ENCODE peak calls at places on chromosomes 5 and 9, in six cellular contexts. One of them, this sample, is unnamed.

GRCh38 chr5:159083532-159083931 is 16.2 kb downstream of the EBF1 start:
- DNase-seq in transverse colon: no peak
- DNase-seq in ascending aorta: no peak
- DNase-seq in upper lobe of left lung: no peak
- DNase-seq in heart left ventricle: no peak
- DNase-seq in keratinocyte: no peak
- DNase-seq in this sample: no peak

GRCh38 chr5:59079622-59080620 is 497.0 kb downstream of the RAB3C start:
- DNase-seq in heart left ventricle: no peak
- DNase-seq in ascending aorta: no peak
- DNase-seq in upper lobe of left lung: no peak
- DNase-seq in keratinocyte: peak
- DNase-seq in transverse colon: no peak
- DNase-seq in this sample: no peak

GRCh38 chr5:166088389-166089039 is 2202.9 kb upstream of the WWC1 start:
- DNase-seq in transverse colon: no peak
- DNase-seq in keratinocyte: no peak
- DNase-seq in heart left ventricle: no peak
- DNase-seq in ascending aorta: no peak
- DNase-seq in upper lobe of left lung: no peak
- DNase-seq in this sample: no peak

GRCh38 chr5:154713615-154714125 is 41.5 kb upstream of the LARP1 start:
- DNase-seq in heart left ventricle: no peak
- DNase-seq in transverse colon: peak
- DNase-seq in ascending aorta: no peak
- DNase-seq in keratinocyte: no peak
- DNase-seq in upper lobe of left lung: no peak
- DNase-seq in this sample: no peak

GRCh38 chr9:12856608-12857007 is 81.8 kb downstream of the LURAP1L start:
- DNase-seq in keratinocyte: no peak
- DNase-seq in transverse colon: no peak
- DNase-seq in upper lobe of left lung: no peak
- DNase-seq in ascending aorta: no peak
- DNase-seq in heart left ventricle: no peak
- DNase-seq in this sample: no peak

GRCh38 chr9:106954974-106955850 is 92.2 kb downstream of the ZNF462 start:
- DNase-seq in upper lobe of left lung: no peak
- DNase-seq in keratinocyte: no peak
- DNase-seq in ascending aorta: no peak
- DNase-seq in heart left ventricle: no peak
- DNase-seq in transverse colon: no peak
- DNase-seq in this sample: no peak

GRCh38 chr5:87410941-87411340 is 1.8 kb downstream of the CCNH start:
- DNase-seq in transverse colon: no peak
- DNase-seq in upper lobe of left lung: no peak
- DNase-seq in heart left ventricle: no peak
- DNase-seq in ascending aorta: no peak
- DNase-seq in keratinocyte: no peak
- DNase-seq in this sample: no peak

GRCh38 chr5:1436036-1436435 is 9.2 kb downstream of the SLC6A3 start:
- DNase-seq in heart left ventricle: no peak
- DNase-seq in keratinocyte: no peak
- DNase-seq in ascending aorta: no peak
- DNase-seq in transverse colon: no peak
- DNase-seq in upper lobe of left lung: no peak
- DNase-seq in this sample: no peak

GRCh38 chr9:72006481-72006880 is 53.9 kb downstream of the C9orf57 start:
- DNase-seq in keratinocyte: no peak
- DNase-seq in upper lobe of left lung: no peak
- DNase-seq in transverse colon: no peak
- DNase-seq in ascending aorta: no peak
- DNase-seq in heart left ventricle: no peak
- DNase-seq in this sample: no peak

GRCh38 chr5:151094054-151094858 is 13.4 kb upstream of the TNIP1 start:
- DNase-seq in ascending aorta: peak
- DNase-seq in upper lobe of left lung: no peak
- DNase-seq in keratinocyte: no peak
- DNase-seq in transverse colon: peak
- DNase-seq in heart left ventricle: no peak
- DNase-seq in this sample: no peak

GRCh38 chr9:26685857-26686256 is 206.7 kb downstream of the CAAP1 start:
- DNase-seq in keratinocyte: no peak
- DNase-seq in heart left ventricle: no peak
- DNase-seq in transverse colon: no peak
- DNase-seq in upper lobe of left lung: no peak
- DNase-seq in ascending aorta: no peak
- DNase-seq in this sample: no peak

GRCh38 chr9:12813533-12813932 is 38.7 kb downstream of the LURAP1L start:
- DNase-seq in transverse colon: no peak
- DNase-seq in upper lobe of left lung: no peak
- DNase-seq in heart left ventricle: no peak
- DNase-seq in keratinocyte: no peak
- DNase-seq in ascending aorta: no peak
- DNase-seq in this sample: no peak

DNA sequence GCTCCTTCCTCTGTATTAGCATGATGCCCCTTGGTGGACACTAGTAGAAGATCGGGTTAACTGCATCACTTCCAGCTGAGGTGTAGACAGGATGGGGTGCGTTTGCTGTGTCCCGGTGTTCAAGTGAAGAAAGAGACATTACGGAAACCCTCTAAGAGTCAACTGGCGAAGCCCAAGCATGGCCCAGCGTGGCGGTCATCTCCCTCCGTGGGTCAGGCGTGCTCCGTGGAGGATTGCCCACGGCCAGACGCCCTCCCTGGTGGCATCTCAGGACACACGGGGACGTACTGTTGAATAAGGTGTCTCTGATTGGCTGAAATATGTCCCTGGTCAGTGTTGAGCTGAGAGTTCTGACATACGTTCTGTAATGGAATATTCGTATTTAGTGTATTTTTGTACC is 119.5 kb upstream of the CACNA1B start:
- DNase-seq in keratinocyte: no peak
- DNase-seq in ascending aorta: no peak
- DNase-seq in heart left ventricle: no peak
- DNase-seq in transverse colon: no peak
- DNase-seq in upper lobe of left lung: peak
- DNase-seq in this sample: no peak
- TF ChIP-seq CTCF in keratinocyte: no peak
- TF ChIP-seq CTCF in ascending aorta: no peak
- TF ChIP-seq CTCF in heart left ventricle: no peak
- TF ChIP-seq CTCF in transverse colon: no peak
- TF ChIP-seq CTCF in upper lobe of left lung: no peak
- TF ChIP-seq CTCF in this sample: no peak

GRCh38 chr5:60487466-60487865 is 212.5 kb downstream of the DEPDC1B start:
- DNase-seq in ascending aorta: no peak
- DNase-seq in transverse colon: no peak
- DNase-seq in keratinocyte: no peak
- DNase-seq in upper lobe of left lung: no peak
- DNase-seq in heart left ventricle: no peak
- DNase-seq in this sample: no peak
- H3K4me3 ChIP-seq in ascending aorta: peak
- H3K4me3 ChIP-seq in transverse colon: no peak
- H3K4me3 ChIP-seq in keratinocyte: no peak
- H3K4me3 ChIP-seq in upper lobe of left lung: no peak
- H3K4me3 ChIP-seq in heart left ventricle: no peak
- H3K4me3 ChIP-seq in this sample: no peak

DNA sequence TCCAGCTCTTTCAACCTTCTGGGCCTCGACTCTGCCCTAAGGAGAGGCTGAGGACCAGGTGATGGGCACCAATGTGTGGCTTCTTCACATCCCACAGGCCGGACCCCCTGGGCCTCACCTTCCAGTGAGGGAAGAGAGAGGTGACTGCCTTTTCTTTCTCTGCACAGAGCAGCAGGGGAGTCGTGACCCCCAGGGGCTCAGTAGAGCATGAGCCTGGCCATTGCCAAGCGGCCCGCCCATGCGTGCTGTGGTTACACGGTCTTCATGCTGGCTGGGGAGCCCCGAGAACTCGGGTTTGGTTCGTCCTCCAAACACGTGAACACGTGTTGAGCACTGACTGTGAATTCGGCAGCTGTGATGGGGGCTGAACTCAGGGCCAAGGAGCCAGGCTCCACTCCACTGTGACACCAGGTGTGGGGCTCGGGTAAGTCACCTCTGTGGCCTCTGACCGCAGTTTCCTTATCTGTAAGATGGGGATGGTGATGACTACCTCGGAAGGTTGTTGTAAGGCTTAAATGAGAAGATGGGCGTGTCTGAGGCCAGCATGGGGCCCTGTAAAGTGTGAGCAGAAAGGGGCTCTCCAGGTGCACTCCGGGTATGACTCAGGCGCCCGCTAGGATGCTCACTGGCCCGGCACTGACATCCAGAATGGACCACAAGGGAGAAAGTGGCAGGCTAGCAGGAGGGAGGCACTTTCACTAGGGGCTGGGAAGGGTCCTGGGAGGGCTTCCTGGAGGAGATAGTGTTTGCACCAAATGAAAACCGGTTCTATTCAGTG is 13.4 kb upstream of the GRHPR start:
- DNase-seq in transverse colon: peak
- DNase-seq in keratinocyte: no peak
- DNase-seq in upper lobe of left lung: peak
- DNase-seq in ascending aorta: no peak
- DNase-seq in heart left ventricle: no peak
- DNase-seq in this sample: no peak
- TF ChIP-seq CTCF in transverse colon: no peak
- TF ChIP-seq CTCF in keratinocyte: no peak
- TF ChIP-seq CTCF in upper lobe of left lung: no peak
- TF ChIP-seq CTCF in ascending aorta: no peak
- TF ChIP-seq CTCF in heart left ventricle: no peak
- TF ChIP-seq CTCF in this sample: no peak

GRCh38 chr5:124745367-124746251 is 830 bp downstream of the ZNF608 start:
- DNase-seq in heart left ventricle: no peak
- DNase-seq in upper lobe of left lung: no peak
- DNase-seq in keratinocyte: no peak
- DNase-seq in ascending aorta: no peak
- DNase-seq in transverse colon: no peak
- DNase-seq in this sample: peak
- H3K4me3 ChIP-seq in heart left ventricle: peak
- H3K4me3 ChIP-seq in upper lobe of left lung: peak
- H3K4me3 ChIP-seq in keratinocyte: peak
- H3K4me3 ChIP-seq in ascending aorta: peak
- H3K4me3 ChIP-seq in transverse colon: peak
- H3K4me3 ChIP-seq in this sample: peak

GRCh38 chr9:137722481-137722880 is 103.7 kb downstream of the EHMT1 start:
- DNase-seq in keratinocyte: no peak
- DNase-seq in upper lobe of left lung: peak
- DNase-seq in transverse colon: no peak
- DNase-seq in ascending aorta: no peak
- DNase-seq in heart left ventricle: no peak
- DNase-seq in this sample: no peak

GRCh38 chr9:137723396-137724113 is 104.8 kb downstream of the EHMT1 start:
- DNase-seq in ascending aorta: no peak
- DNase-seq in transverse colon: no peak
- DNase-seq in upper lobe of left lung: peak
- DNase-seq in keratinocyte: no peak
- DNase-seq in heart left ventricle: no peak
- DNase-seq in this sample: no peak

GRCh38 chr9:137721479-137721878 is 102.7 kb downstream of the EHMT1 start:
- DNase-seq in heart left ventricle: no peak
- DNase-seq in ascending aorta: no peak
- DNase-seq in transverse colon: no peak
- DNase-seq in upper lobe of left lung: no peak
- DNase-seq in keratinocyte: no peak
- DNase-seq in this sample: no peak

GRCh38 chr9:137720571-137721110 is 101.8 kb downstream of the EHMT1 start:
- DNase-seq in ascending aorta: no peak
- DNase-seq in upper lobe of left lung: no peak
- DNase-seq in heart left ventricle: no peak
- DNase-seq in transverse colon: no peak
- DNase-seq in keratinocyte: peak
- DNase-seq in this sample: no peak

GRCh38 chr9:137721899-137722298 is 103.1 kb downstream of the EHMT1 start:
- DNase-seq in ascending aorta: no peak
- DNase-seq in transverse colon: no peak
- DNase-seq in keratinocyte: no peak
- DNase-seq in upper lobe of left lung: no peak
- DNase-seq in heart left ventricle: no peak
- DNase-seq in this sample: no peak
- TF ChIP-seq CTCF in ascending aorta: no peak
- TF ChIP-seq CTCF in transverse colon: no peak
- TF ChIP-seq CTCF in keratinocyte: no peak
- TF ChIP-seq CTCF in upper lobe of left lung: no peak
- TF ChIP-seq CTCF in heart left ventricle: no peak
- TF ChIP-seq CTCF in this sample: no peak

DNA sequence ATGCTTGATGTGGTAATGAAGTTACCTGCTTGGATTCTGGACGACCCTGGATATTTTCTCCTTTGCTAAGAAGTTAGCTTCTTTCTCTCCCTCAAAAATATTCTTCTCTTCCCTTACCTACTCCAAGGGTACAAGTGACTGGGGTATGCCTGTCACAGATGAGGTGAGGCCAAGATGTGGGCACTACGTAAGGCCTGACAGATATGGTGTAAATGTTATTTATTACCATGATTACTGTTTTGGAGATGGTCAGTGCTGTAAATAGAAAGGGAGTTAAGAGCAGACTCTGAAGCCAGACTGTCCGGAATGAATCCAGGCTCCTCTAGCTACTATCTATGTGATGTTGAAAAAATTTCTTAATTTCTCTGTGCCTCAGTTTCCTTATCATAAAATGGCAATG is 1.1 kb upstream of the KIAA1958 start:
- DNase-seq in upper lobe of left lung: no peak
- DNase-seq in heart left ventricle: no peak
- DNase-seq in ascending aorta: no peak
- DNase-seq in transverse colon: no peak
- DNase-seq in keratinocyte: no peak
- DNase-seq in this sample: no peak
- H3K4me3 ChIP-seq in upper lobe of left lung: no peak
- H3K4me3 ChIP-seq in heart left ventricle: no peak
- H3K4me3 ChIP-seq in ascending aorta: peak
- H3K4me3 ChIP-seq in transverse colon: peak
- H3K4me3 ChIP-seq in keratinocyte: no peak
- H3K4me3 ChIP-seq in this sample: no peak

GRCh38 chr5:145237843-145238242 is 597.3 kb downstream of the PRELID2 start:
- DNase-seq in heart left ventricle: no peak
- DNase-seq in keratinocyte: no peak
- DNase-seq in transverse colon: peak
- DNase-seq in upper lobe of left lung: no peak
- DNase-seq in ascending aorta: no peak
- DNase-seq in this sample: no peak
- TF ChIP-seq CTCF in heart left ventricle: no peak
- TF ChIP-seq CTCF in keratinocyte: peak
- TF ChIP-seq CTCF in transverse colon: peak
- TF ChIP-seq CTCF in upper lobe of left lung: no peak
- TF ChIP-seq CTCF in ascending aorta: no peak
- TF ChIP-seq CTCF in this sample: no peak

DNA sequence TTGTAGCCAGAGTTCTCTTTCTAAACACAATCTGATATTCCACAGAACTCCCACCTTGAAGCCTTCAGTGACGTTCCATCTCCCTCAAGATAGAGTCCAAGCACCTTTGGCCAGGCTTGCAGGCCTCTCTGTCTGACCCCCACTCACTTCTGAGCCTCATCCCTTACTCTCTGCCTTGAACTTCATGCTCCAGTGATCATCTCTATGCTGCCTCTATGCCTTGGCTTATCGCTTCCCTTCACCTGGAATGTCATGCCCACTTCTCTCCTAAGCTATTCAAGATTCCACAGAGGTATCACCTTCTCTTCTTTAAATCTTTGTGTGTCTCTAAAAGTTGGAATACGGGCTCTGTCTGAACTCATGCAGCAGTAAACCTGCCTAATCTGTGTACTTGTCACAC is 9.0 kb downstream of the RPP25L start:
- DNase-seq in transverse colon: no peak
- DNase-seq in keratinocyte: no peak
- DNase-seq in ascending aorta: no peak
- DNase-seq in upper lobe of left lung: no peak
- DNase-seq in heart left ventricle: no peak
- DNase-seq in this sample: no peak
- H3K4me3 ChIP-seq in transverse colon: no peak
- H3K4me3 ChIP-seq in keratinocyte: no peak
- H3K4me3 ChIP-seq in ascending aorta: no peak
- H3K4me3 ChIP-seq in upper lobe of left lung: no peak
- H3K4me3 ChIP-seq in heart left ventricle: no peak
- H3K4me3 ChIP-seq in this sample: no peak

GRCh38 chr5:16437974-16438373 is 27.6 kb downstream of the ZNF622 start:
- DNase-seq in ascending aorta: no peak
- DNase-seq in upper lobe of left lung: no peak
- DNase-seq in heart left ventricle: no peak
- DNase-seq in keratinocyte: no peak
- DNase-seq in transverse colon: no peak
- DNase-seq in this sample: no peak
- TF ChIP-seq CTCF in ascending aorta: no peak
- TF ChIP-seq CTCF in upper lobe of left lung: no peak
- TF ChIP-seq CTCF in heart left ventricle: no peak
- TF ChIP-seq CTCF in keratinocyte: no peak
- TF ChIP-seq CTCF in transverse colon: no peak
- TF ChIP-seq CTCF in this sample: peak